ENCODE peak calls at places on chromosome 1, in nine cellular contexts. One of them, this sample, is unnamed.

GRCh38 chr1:154847891-154848290 is 22.2 kb downstream of the KCNN3 start:
- DNase-seq in RCC 7860: no peak
- DNase-seq in activated CD4-positive, alpha-beta T cell treated with anti-CD3 and anti-CD28 coated beads, Interleukin-2, amount 50 U/mL, for 24 hours: no peak
- DNase-seq in adipocyte: peak; percentile 15
- DNase-seq in activated gamma-delta T cell treated with anti-CD3 and anti-CD28 coated beads, Interleukin-2, amount 50 U/mL, for 16 hours: no peak
- DNase-seq in ELR: no peak
- DNase-seq in IMR-90: no peak
- DNase-seq in activated T-cell treated with anti-CD3 and anti-CD28 coated beads for 48 hours: no peak
- DNase-seq in germinal center: no peak
- DNase-seq in this sample: no peak

GRCh38 chr1:234500269-234500668 is 21.3 kb upstream of the TARBP1 start:
- DNase-seq in RCC 7860: no peak
- DNase-seq in activated CD4-positive, alpha-beta T cell treated with anti-CD3 and anti-CD28 coated beads, Interleukin-2, amount 50 U/mL, for 24 hours: no peak
- DNase-seq in adipocyte: peak; percentile 29
- DNase-seq in activated gamma-delta T cell treated with anti-CD3 and anti-CD28 coated beads, Interleukin-2, amount 50 U/mL, for 16 hours: no peak
- DNase-seq in ELR: peak; percentile 44
- DNase-seq in IMR-90: no peak
- DNase-seq in activated T-cell treated with anti-CD3 and anti-CD28 coated beads for 48 hours: no peak
- DNase-seq in germinal center: no peak
- DNase-seq in this sample: no peak

GRCh38 chr1:208242829-208243521 is 1.2 kb downstream of the PLXNA2 start:
- DNase-seq in RCC 7860: no peak
- DNase-seq in activated CD4-positive, alpha-beta T cell treated with anti-CD3 and anti-CD28 coated beads, Interleukin-2, amount 50 U/mL, for 24 hours: no peak
- DNase-seq in adipocyte: peak; percentile 67
- DNase-seq in activated gamma-delta T cell treated with anti-CD3 and anti-CD28 coated beads, Interleukin-2, amount 50 U/mL, for 16 hours: no peak
- DNase-seq in ELR: peak; percentile 48
- DNase-seq in IMR-90: no peak
- DNase-seq in activated T-cell treated with anti-CD3 and anti-CD28 coated beads for 48 hours: no peak
- DNase-seq in germinal center: peak; percentile 16
- DNase-seq in this sample: no peak

GRCh38 chr1:239386453-239387303 is at the start of gene CHRM3:
- DNase-seq in RCC 7860: no peak
- DNase-seq in activated CD4-positive, alpha-beta T cell treated with anti-CD3 and anti-CD28 coated beads, Interleukin-2, amount 50 U/mL, for 24 hours: peak; percentile 0
- DNase-seq in adipocyte: peak; percentile 37
- DNase-seq in activated gamma-delta T cell treated with anti-CD3 and anti-CD28 coated beads, Interleukin-2, amount 50 U/mL, for 16 hours: no peak
- DNase-seq in ELR: peak; percentile 83
- DNase-seq in IMR-90: no peak
- DNase-seq in activated T-cell treated with anti-CD3 and anti-CD28 coated beads for 48 hours: peak; percentile 19
- DNase-seq in germinal center: no peak
- DNase-seq in this sample: no peak

GRCh38 chr1:22903113-22903512 is 69.6 kb downstream of the LACTBL1 start:
- DNase-seq in RCC 7860: peak; percentile 72
- DNase-seq in activated CD4-positive, alpha-beta T cell treated with anti-CD3 and anti-CD28 coated beads, Interleukin-2, amount 50 U/mL, for 24 hours: no peak
- DNase-seq in adipocyte: peak; percentile 7
- DNase-seq in activated gamma-delta T cell treated with anti-CD3 and anti-CD28 coated beads, Interleukin-2, amount 50 U/mL, for 16 hours: no peak
- DNase-seq in ELR: peak; percentile 89
- DNase-seq in IMR-90: peak; percentile 78
- DNase-seq in activated T-cell treated with anti-CD3 and anti-CD28 coated beads for 48 hours: no peak
- DNase-seq in germinal center: no peak
- DNase-seq in this sample: no peak

GRCh38 chr1:7293702-7294630 is 477.1 kb upstream of the VAMP3 start:
- DNase-seq in RCC 7860: no peak
- DNase-seq in activated CD4-positive, alpha-beta T cell treated with anti-CD3 and anti-CD28 coated beads, Interleukin-2, amount 50 U/mL, for 24 hours: no peak
- DNase-seq in adipocyte: no peak
- DNase-seq in activated gamma-delta T cell treated with anti-CD3 and anti-CD28 coated beads, Interleukin-2, amount 50 U/mL, for 16 hours: no peak
- DNase-seq in ELR: no peak
- DNase-seq in IMR-90: no peak
- DNase-seq in activated T-cell treated with anti-CD3 and anti-CD28 coated beads for 48 hours: no peak
- DNase-seq in germinal center: no peak
- DNase-seq in this sample: no peak

GRCh38 chr1:3037281-3038040 is 16.2 kb downstream of the ACTRT2 start:
- DNase-seq in RCC 7860: no peak
- DNase-seq in activated CD4-positive, alpha-beta T cell treated with anti-CD3 and anti-CD28 coated beads, Interleukin-2, amount 50 U/mL, for 24 hours: no peak
- DNase-seq in adipocyte: no peak
- DNase-seq in activated gamma-delta T cell treated with anti-CD3 and anti-CD28 coated beads, Interleukin-2, amount 50 U/mL, for 16 hours: no peak
- DNase-seq in ELR: no peak
- DNase-seq in IMR-90: no peak
- DNase-seq in activated T-cell treated with anti-CD3 and anti-CD28 coated beads for 48 hours: no peak
- DNase-seq in germinal center: no peak
- DNase-seq in this sample: no peak

GRCh38 chr1:155080250-155081228 is 1.9 kb downstream of the EFNA3 start:
- DNase-seq in RCC 7860: no peak
- DNase-seq in activated CD4-positive, alpha-beta T cell treated with anti-CD3 and anti-CD28 coated beads, Interleukin-2, amount 50 U/mL, for 24 hours: no peak
- DNase-seq in adipocyte: peak; percentile 54
- DNase-seq in activated gamma-delta T cell treated with anti-CD3 and anti-CD28 coated beads, Interleukin-2, amount 50 U/mL, for 16 hours: no peak
- DNase-seq in ELR: peak; percentile 26
- DNase-seq in IMR-90: no peak
- DNase-seq in activated T-cell treated with anti-CD3 and anti-CD28 coated beads for 48 hours: no peak
- DNase-seq in germinal center: no peak
- DNase-seq in this sample: peak; percentile 62

GRCh38 chr1:204363335-204364114 is 3.8 kb upstream of the PLEKHA6 start:
- DNase-seq in RCC 7860: peak; percentile 57
- DNase-seq in activated CD4-positive, alpha-beta T cell treated with anti-CD3 and anti-CD28 coated beads, Interleukin-2, amount 50 U/mL, for 24 hours: peak; percentile 61
- DNase-seq in adipocyte: peak; percentile 89
- DNase-seq in activated gamma-delta T cell treated with anti-CD3 and anti-CD28 coated beads, Interleukin-2, amount 50 U/mL, for 16 hours: peak; percentile 64
- DNase-seq in ELR: peak; percentile 81
- DNase-seq in IMR-90: peak; percentile 71
- DNase-seq in activated T-cell treated with anti-CD3 and anti-CD28 coated beads for 48 hours: peak; percentile 66
- DNase-seq in germinal center: peak; percentile 71
- DNase-seq in this sample: peak; percentile 84